ENCODE peak calls at places on chromosomes 12 and 14, in eight cellular contexts. C is brain microvascular endothelial cell, D is PC-9, E is HAP-1, O is right lobe of liver, Q is heart left ventricle, B is HCT116, G is esophagus muscularis mucosa. Y is an unnamed sample. For H3K36me3, the result is how much of the 10 kb centered on the place peaks cover.

GRCh38 chr14:32327255-32327961 is 1.7 kb upstream of the AKAP6 start:
- DNase-seq in E (no peak), D (no peak), Q (no peak), G (no peak), B (no peak), O (no peak), C (no peak), Y (no peak)

GRCh38 chr14:20512139-20512905 is 7.0 kb downstream of the RNASE10 start:
- DNase-seq in O (no peak), D (no peak), E (no peak), G (no peak), C (no peak), Q (no peak), B (no peak), Y (no peak)

GRCh38 chr12:45598761-45599160 is 130.7 kb upstream of the ARID2 start:
- DNase-seq in D (no peak), G (peak), O (no peak), C (peak), Q (no peak), E (no peak), B (no peak), Y (no peak)

GRCh38 chr14:106802413-106803364 is 1276.3 kb downstream of the TMEM121 start:
- DNase-seq in O (no peak), G (no peak), Q (no peak), D (no peak), E (peak), B (no peak), C (no peak), Y (no peak)

GRCh38 chr12:5043589-5044419 is at the start of gene KCNA5:
- DNase-seq in D (no peak), O (no peak), Q (peak), G (no peak), C (no peak), B (no peak), E (no peak), Y (no peak)

GRCh38 chr12:75837700-75838099 is 193.9 kb downstream of the PHLDA1 start:
- DNase-seq in Q (peak), C (no peak), B (no peak), G (no peak), O (no peak), E (no peak), D (no peak), Y (no peak)

GRCh38 chr12:52280796-52281560 is 6.5 kb downstream of the KRT86 start:
- DNase-seq in D (peak), Q (peak), C (peak), G (no peak), B (peak), O (no peak), E (peak), Y (peak)

GRCh38 chr12:27237790-27238771 is 6.0 kb upstream of the STK38L start:
- DNase-seq in D (peak), E (no peak), O (no peak), B (no peak), Q (no peak), G (no peak), C (peak), Y (no peak)

GRCh38 chr12:29329411-29329810 is 51.6 kb downstream of the ERGIC2 start:
- DNase-seq in G (no peak), B (no peak), Q (no peak), D (no peak), O (no peak), C (no peak), E (no peak), Y (no peak)

GRCh38 chr12:79162948-79163347 is 298.4 kb downstream of the SYT1 start:
- DNase-seq in C (no peak), G (no peak), Q (no peak), B (no peak), D (no peak), O (no peak), E (no peak), Y (no peak)

GRCh38 chr14:77124345-77125274 is 17.0 kb downstream of the ZDHHC22 start:
- DNase-seq in C (no peak), G (no peak), D (no peak), B (no peak), O (peak), E (peak), Q (peak), Y (peak)

GRCh38 chr14:95068521-95068920 is 88.8 kb downstream of the DICER1 start:
- DNase-seq in G (no peak), D (no peak), C (no peak), B (no peak), E (no peak), O (no peak), Q (no peak), Y (no peak)

DNA sequence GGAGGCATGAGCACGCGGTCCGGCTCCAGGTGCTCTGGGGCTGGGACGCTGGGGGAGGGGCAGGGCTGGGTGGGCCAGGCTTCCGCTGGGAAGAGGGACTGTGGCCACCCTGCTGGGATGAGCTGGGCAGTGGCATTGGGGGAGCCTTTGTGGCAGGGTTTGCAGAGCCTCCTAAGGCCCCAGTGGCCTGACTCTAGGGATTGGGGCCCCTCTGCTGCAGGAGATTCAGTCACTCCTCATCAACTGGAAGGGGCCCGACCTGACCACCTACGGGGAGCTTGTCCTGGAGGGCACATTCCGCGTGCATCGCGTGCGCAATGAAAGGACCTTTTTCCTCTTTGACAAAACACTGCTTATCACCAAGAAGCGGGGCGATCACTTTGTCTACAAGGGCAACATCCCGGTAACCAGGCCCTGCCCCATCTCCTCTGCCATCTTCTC is 26.9 kb downstream of the PLEKHG3 start:
- DNase-seq in Q (peak), E (no peak), G (no peak), D (no peak), C (no peak), O (peak), B (no peak), Y (no peak)
- H3K36me3 ChIP-seq in Q (half or more), E (half or more), G (half or more), D (under half), C (under half), O (under half), B (under half), Y (half or more)

DNA sequence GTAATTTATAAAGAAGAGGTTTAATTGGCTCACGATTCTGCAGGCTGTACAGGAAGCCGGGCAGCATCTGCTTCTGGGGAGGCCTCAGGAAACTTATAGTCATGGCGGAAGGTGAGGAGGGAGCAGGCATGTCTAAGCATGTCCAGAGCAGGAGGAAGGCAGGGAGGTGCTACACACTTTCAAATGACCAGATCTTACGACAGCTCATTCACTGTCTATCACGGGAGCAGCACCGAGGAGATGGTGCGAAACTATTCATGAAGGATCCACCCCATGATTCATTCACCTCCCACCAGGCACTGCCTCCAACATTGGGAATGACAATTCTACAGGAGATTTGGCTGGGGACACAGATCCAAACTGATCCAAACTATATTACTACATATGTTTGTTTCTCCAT is 10.0 kb downstream of the SFSWAP start:
- DNase-seq in O (no peak), G (no peak), Q (no peak), E (no peak), C (peak), D (no peak), B (no peak), Y (peak)
- H3K36me3 ChIP-seq in O (under half), G (half or more), Q (half or more), E (half or more), C (half or more), D (under half), B (under half), Y (half or more)

GRCh38 chr12:62785941-62786559 is 148.9 kb downstream of the PPM1H start:
- DNase-seq in B (peak), E (no peak), O (peak), G (no peak), Q (peak), C (peak), D (peak), Y (peak)
- H3K36me3 ChIP-seq in B (under half), E (under half), O (under half), G (under half), Q (under half), C (under half), D (under half), Y (under half)

DNA sequence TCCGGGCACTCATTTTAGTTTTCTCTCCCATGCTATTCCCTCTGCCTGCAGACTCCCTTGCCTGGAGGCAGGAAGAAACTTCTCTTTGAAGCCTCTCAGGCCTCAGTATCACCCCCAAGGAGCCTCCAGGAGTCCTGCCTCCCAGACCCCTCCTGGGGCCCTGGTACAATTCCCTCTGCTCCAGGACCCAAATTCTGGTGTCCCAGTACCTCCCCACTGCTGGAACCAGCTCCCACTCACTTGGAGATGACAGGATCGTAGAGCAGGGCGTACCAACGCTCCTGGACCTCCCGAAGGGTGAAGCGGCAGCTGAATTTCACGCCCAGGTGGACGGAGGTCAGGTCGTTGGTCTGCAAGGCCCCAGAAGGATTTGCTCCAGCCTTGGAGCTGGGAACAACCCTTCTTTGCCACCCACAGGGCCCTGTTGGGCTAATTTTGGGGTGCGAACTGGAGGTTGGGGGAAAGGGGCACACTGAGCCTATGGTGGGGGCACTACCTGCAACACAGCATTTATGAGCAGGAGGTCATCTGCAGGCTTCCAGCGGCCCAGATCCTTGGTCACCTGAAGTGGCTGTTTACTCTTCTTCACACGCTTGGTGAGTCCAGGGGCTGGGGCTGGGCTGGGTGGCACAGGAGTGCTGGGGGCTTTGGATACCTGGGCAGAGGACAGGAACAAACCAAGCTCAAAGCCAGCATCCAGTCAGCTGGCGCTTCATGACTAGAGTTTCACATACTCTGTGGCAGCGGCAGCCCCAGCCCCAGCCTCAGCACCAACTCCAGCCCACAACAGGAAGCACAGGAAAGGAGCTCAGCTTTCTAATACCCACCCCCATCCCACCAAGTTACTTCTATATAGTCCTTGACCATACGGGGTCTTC is 3.5 kb downstream of the MCRS1 start:
- DNase-seq in E (no peak), G (no peak), B (no peak), C (no peak), O (no peak), Q (peak), D (no peak), Y (no peak)
- H3K36me3 ChIP-seq in E (half or more), G (half or more), B (under half), C (under half), O (under half), Q (half or more), D (under half), Y (half or more)

DNA sequence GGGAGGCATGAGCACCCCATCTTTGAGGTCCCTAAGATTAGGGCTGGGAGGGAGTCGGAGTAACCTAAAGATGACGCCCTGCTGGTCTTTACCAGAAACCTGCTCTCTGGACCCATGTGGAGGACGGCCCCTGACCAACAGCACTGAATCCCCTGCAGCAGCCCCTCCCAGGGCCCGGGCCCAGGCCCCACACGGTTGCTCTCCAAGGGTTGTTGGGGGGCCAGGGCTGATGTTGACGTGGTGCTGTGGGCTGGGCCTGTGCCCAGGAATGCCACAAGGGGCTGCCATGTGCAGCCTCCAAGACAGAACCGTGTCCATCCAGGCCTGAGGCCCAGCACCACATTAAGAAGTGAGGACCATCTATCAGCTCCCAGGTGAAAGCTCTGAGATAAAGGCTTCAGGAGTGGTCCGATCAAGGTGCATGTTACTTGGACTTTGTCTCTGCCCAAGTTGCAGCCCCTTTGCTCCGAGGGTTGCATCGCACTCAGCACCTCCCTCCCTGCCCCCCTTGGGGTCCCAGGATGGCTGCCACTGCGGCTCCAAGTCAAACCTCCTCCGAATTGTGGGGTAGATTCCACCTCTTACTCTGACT is 29.6 kb downstream of the LRCOL1 start:
- DNase-seq in Q (no peak), E (no peak), C (no peak), B (no peak), D (no peak), G (no peak), O (no peak), Y (no peak)
- H3K36me3 ChIP-seq in Q (under half), E (under half), C (under half), B (under half), D (under half), G (half or more), O (under half), Y (under half)